ENCODE peak calls at places on chromosomes 16 and 17, in four cellular contexts. J, N, X and H are unnamed samples. For H3K9me3 and H3K4me1, the result is how much of the 10 kb centered on the place peaks cover.

GRCh38 chr17:83064021-83064731 is 15.2 kb upstream of the METRNL start:
- DNase-seq in J (peak), N (no peak), X (no peak), H (peak)

GRCh38 chr17:64491995-64492394 is 4.9 kb downstream of the POLG2 start:
- DNase-seq in J (no peak), N (no peak), X (peak), H (no peak)

GRCh38 chr17:74842599-74843351 is 16.9 kb downstream of the GRIN2C start:
- DNase-seq in N (no peak), X (peak), J (peak), H (peak)

GRCh38 chr16:59201821-59202220 is 467.7 kb upstream of the GOT2 start:
- DNase-seq in X (no peak), N (no peak), J (no peak), H (no peak)

GRCh38 chr17:1256699-1257098 is 13.5 kb upstream of the BHLHA9 start:
- DNase-seq in X (no peak), N (no peak), J (no peak), H (peak)

GRCh38 chr16:56399047-56399446 is 26.3 kb downstream of the AMFR start:
- DNase-seq in J (no peak), X (no peak), N (no peak), H (no peak)

GRCh38 chr17:1714980-1715802 is 5.0 kb upstream of the TLCD2 start:
- DNase-seq in N (no peak), J (peak), X (peak), H (peak)

GRCh38 chr17:51166198-51166986 is at the start of gene NME2:
- DNase-seq in N (peak), J (peak), X (peak), H (peak)

GRCh38 chr16:80862153-80862552 is 57.8 kb upstream of the CDYL2 start:
- DNase-seq in N (no peak), J (no peak), X (no peak), H (no peak)

GRCh38 chr17:17387461-17388362 is 84.5 kb downstream of the NT5M start:
- DNase-seq in J (peak), N (peak), X (peak), H (peak)

GRCh38 chr17:58630883-58631522 is 60.8 kb downstream of the TEX14 start:
- DNase-seq in N (peak), X (peak), J (no peak), H (no peak)

DNA sequence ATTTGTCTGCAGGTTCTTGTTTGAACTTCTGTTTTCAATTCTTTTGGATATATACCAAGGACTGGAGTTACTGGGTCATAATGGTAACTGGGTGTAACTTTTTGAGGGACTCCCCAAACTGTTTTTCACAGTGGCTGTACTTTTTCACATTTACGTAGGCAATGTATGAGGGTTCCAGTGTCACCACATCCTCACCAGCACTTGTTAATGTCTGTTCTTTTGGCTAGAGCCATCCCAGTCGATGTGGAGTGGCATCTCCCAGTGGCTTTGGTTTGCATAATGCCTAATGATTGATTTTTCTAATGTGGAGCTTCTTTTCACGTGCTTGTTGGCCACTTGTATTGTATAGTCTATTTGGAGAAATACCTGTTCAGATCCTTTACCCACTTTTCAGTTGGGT is 59.3 kb downstream of the SPECC1 start:
- DNase-seq in J (no peak), N (no peak), X (no peak), H (no peak)
- H3K27ac ChIP-seq in J (no peak), N (no peak), X (no peak), H (no peak)

GRCh38 chr16:79348521-79349306 is 251.8 kb downstream of the MAF start:
- DNase-seq in N (no peak), J (no peak), X (no peak), H (no peak)
- H3K9me3 ChIP-seq in N (under half), J (under half), X (under half), H (under half)

DNA sequence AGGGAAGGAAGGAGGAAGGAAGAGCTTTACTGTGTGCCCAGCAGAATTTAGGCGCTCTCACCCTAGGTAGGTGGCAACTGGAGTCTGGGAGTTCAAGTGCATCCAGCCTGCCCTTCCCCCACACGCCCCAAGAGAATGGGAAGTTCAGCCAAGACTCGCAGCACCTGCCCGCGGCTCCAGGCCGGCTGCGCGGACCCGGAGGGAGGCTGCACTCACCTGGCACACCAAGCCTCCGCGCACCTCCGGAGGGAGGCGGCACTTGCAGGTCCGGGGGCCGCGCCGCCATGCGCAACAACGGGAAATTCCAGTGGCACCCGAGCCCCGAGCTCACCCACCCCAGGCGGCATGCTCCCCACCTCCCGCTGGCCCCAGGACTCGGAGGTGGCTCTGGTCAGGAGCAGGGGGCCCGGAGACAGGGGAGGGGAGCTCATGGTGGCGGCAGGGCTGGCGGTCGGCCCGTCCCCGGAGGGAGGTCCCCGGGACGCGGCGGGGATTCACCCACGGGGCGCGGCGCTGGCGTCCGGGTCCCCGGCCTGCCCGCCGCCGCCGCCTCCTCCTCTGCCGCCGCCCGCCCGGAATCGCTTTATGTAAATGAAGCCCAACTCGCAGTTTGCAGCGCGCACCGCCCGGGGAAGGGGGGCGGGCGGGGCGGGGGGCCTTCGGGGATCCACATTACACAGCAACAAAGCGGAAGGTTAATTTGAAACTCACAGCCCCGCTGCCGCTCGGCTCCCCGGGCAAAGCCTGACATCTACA is at the start of gene ZFHX3:
- DNase-seq in N (no peak), X (peak), J (peak), H (peak)
- H3K4me1 ChIP-seq in N (under half), X (half or more), J (half or more), H (under half)

DNA sequence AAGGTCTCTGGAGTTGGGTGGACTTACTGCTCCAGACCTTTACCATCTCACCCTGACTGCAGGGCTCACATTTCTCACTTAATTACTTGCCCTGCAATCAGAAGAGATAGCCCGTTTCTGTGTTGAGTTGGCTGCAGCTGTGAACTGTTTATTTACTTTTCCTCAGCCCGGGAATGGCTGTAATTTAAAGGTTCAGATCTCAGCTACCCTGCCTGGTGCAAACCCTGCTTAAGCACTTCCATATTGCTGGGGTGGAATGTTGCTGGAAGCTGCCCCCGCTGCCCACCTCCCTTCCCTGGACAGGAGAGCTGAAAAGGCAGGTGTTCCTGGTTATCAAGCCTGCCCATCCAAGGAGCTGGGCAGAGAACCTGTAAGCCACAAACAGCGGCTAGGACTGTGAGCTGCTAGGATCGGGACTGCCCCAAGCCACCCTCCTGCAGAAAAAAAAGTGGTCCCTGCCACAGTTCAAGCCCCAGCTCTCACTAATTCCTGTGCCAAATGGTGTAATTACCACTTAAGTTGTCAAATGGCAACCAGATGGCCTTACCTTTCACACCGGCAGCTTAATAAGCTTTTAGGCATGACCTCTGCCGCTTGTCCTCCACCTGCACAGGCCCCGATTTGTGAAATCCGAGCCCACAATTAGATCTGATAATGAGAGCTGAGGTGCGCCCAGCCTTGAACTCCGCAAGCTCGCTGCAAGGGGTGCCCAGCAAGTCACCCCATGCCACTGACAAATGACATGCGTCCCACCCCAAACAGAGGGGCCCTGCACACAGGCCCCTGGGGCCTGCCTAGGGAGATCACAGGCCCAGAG is 269.8 kb downstream of the C16orf95 start:
- DNase-seq in X (no peak), J (no peak), N (no peak), H (no peak)
- H3K27ac ChIP-seq in X (no peak), J (no peak), N (no peak), H (no peak)

GRCh38 chr16:11479916-11480315 is 106.8 kb downstream of the LITAF start:
- DNase-seq in X (no peak), N (no peak), J (no peak), H (no peak)

GRCh38 chr16:11481987-11482386 is 104.7 kb downstream of the LITAF start:
- DNase-seq in J (no peak), X (peak), N (no peak), H (peak)

GRCh38 chr16:11482946-11483748 is 103.6 kb downstream of the LITAF start:
- DNase-seq in N (no peak), X (no peak), J (no peak), H (no peak)

GRCh38 chr16:11478431-11479119 is 108.1 kb downstream of the LITAF start:
- DNase-seq in N (no peak), X (no peak), J (no peak), H (no peak)

DNA sequence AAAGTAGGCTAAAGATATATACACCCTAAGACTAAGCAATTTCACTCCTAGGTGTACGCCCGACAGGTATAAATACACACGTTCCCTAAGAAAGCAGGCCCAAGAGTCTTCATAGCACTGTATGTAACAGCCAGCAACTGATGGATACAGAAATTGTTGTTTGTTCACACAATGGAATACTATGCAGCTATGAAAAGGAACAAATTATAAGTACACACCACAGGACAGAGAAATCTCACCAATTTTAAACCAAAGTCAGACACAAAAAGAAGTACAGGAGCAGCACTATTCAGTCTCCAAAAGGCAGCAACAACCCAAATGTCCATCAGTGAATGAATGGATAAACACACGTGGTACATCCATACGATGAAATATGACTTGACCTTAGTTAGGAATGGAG is 106.1 kb downstream of the LITAF start:
- DNase-seq in N (no peak), J (no peak), X (no peak), H (no peak)
- H3K9me3 ChIP-seq in N (under half), J (under half), X (under half), H (under half)

DNA sequence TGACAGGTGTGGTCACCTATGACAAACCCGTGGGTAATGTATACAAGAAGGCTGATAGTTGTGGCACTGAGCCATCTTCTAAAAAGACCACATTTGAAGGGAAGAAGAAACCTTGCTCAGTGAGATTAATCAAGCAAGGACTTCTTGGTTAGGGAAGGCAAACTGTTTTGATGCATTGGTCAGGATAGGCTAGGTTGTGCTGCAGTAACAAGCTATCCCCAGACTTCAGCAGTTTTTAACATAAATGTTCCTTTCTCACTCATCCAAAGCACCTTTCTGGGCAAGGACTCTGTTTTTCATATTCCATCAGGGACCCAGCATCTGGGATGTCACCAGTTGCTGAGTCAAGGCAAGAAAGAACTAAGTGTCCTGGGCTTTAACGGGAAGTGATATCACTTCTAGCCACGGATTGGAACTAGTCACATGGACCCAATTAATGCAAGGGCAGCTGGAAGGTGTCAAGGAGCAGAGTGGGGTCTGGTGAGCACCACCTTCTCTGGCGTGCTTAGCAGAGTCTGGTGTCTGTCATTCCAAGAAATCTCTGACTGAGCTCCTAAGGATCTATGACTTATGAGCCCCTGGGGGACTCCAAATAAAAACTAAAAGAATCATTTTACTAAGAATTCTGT is 52.0 kb upstream of the CCL2 start:
- DNase-seq in J (no peak), N (no peak), X (no peak), H (no peak)
- H3K4me1 ChIP-seq in J (under half), N (under half), X (under half), H (under half)

DNA sequence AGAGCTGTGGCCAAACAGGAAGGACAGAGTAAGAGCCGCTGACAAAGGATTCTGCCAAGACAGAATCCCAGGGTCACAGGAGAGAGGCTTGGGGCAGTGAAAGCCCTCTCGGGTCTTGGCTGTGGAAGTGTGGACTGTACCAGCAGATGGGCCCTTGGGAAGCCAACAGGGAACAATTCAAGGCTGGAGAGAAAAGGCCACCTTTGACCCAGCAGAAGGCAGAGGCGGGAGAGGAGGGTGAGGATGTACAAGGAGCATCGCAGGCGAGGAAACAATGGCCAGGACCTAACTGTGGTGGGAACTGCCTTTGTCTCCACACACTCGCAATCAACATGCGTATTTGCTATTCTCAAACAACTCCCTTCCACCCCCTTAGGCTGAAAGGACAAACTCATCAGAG is 15.7 kb downstream of the CARHSP1 start:
- DNase-seq in J (no peak), X (no peak), N (no peak), H (peak)
- H3K27ac ChIP-seq in J (no peak), X (peak), N (no peak), H (peak)

GRCh38 chr16:87582966-87583325 is 19.4 kb upstream of the JPH3 start:
- DNase-seq in N (no peak), J (no peak), X (no peak), H (no peak)
- H3K9me3 ChIP-seq in N (under half), J (under half), X (under half), H (under half)